ENCODE peak calls at places on chromosome 10, in seven cellular contexts. One of them, this sample, is unnamed.

GRCh38 chr10:117532451-117533107 is 10.0 kb upstream of the EMX2 start:
- DNase-seq in neuronal stem cell: no peak
- DNase-seq in skeletal muscle cell: no peak
- DNase-seq in nucleus accumbens: no peak
- DNase-seq in glutamatergic neuron: no peak
- DNase-seq in hepatocyte: no peak
- DNase-seq in ELR: no peak
- DNase-seq in this sample: no peak

GRCh38 chr10:13774303-13774893 is 187.6 kb downstream of the PRPF18 start:
- DNase-seq in neuronal stem cell: no peak
- DNase-seq in skeletal muscle cell: no peak
- DNase-seq in nucleus accumbens: no peak
- DNase-seq in glutamatergic neuron: no peak
- DNase-seq in hepatocyte: no peak
- DNase-seq in ELR: no peak
- DNase-seq in this sample: no peak

GRCh38 chr10:36057180-36057579 is 415.1 kb upstream of the FZD8 start:
- DNase-seq in neuronal stem cell: no peak
- DNase-seq in skeletal muscle cell: no peak
- DNase-seq in nucleus accumbens: no peak
- DNase-seq in glutamatergic neuron: no peak
- DNase-seq in hepatocyte: no peak
- DNase-seq in ELR: no peak
- DNase-seq in this sample: no peak

GRCh38 chr10:6621536-6621935 is 41.5 kb upstream of the PRKCQ start:
- DNase-seq in neuronal stem cell: peak
- DNase-seq in skeletal muscle cell: peak
- DNase-seq in nucleus accumbens: no peak
- DNase-seq in glutamatergic neuron: no peak
- DNase-seq in hepatocyte: peak
- DNase-seq in ELR: peak
- DNase-seq in this sample: no peak

GRCh38 chr10:50416885-50417284 is 165.6 kb upstream of the ASAH2 start:
- DNase-seq in neuronal stem cell: no peak
- DNase-seq in skeletal muscle cell: no peak
- DNase-seq in nucleus accumbens: no peak
- DNase-seq in glutamatergic neuron: no peak
- DNase-seq in hepatocyte: no peak
- DNase-seq in ELR: no peak
- DNase-seq in this sample: no peak

GRCh38 chr10:63829573-63830149 is 308.5 kb downstream of the REEP3 start:
- DNase-seq in neuronal stem cell: no peak
- DNase-seq in skeletal muscle cell: no peak
- DNase-seq in nucleus accumbens: no peak
- DNase-seq in glutamatergic neuron: no peak
- DNase-seq in hepatocyte: no peak
- DNase-seq in ELR: no peak
- DNase-seq in this sample: no peak

GRCh38 chr10:110076559-110077318 is 69.0 kb downstream of the ADD3 start:
- DNase-seq in neuronal stem cell: no peak
- DNase-seq in skeletal muscle cell: peak
- DNase-seq in nucleus accumbens: no peak
- DNase-seq in glutamatergic neuron: no peak
- DNase-seq in hepatocyte: peak
- DNase-seq in ELR: peak
- DNase-seq in this sample: no peak

GRCh38 chr10:20486791-20487190 is 410.3 kb downstream of the NEBL start:
- DNase-seq in neuronal stem cell: no peak
- DNase-seq in skeletal muscle cell: no peak
- DNase-seq in nucleus accumbens: no peak
- DNase-seq in glutamatergic neuron: no peak
- DNase-seq in hepatocyte: no peak
- DNase-seq in ELR: no peak
- DNase-seq in this sample: no peak

GRCh38 chr10:5552376-5553321 is 27.9 kb downstream of the CALML3 start:
- DNase-seq in neuronal stem cell: no peak
- DNase-seq in skeletal muscle cell: no peak
- DNase-seq in nucleus accumbens: no peak
- DNase-seq in glutamatergic neuron: peak
- DNase-seq in hepatocyte: no peak
- DNase-seq in ELR: no peak
- DNase-seq in this sample: no peak

GRCh38 chr10:93435621-93436385 is 46.3 kb downstream of the MYOF start:
- DNase-seq in neuronal stem cell: peak
- DNase-seq in skeletal muscle cell: peak
- DNase-seq in nucleus accumbens: no peak
- DNase-seq in glutamatergic neuron: no peak
- DNase-seq in hepatocyte: peak
- DNase-seq in ELR: peak
- DNase-seq in this sample: peak

GRCh38 chr10:17240617-17241016 is 12.6 kb downstream of the VIM start:
- DNase-seq in neuronal stem cell: no peak
- DNase-seq in skeletal muscle cell: no peak
- DNase-seq in nucleus accumbens: no peak
- DNase-seq in glutamatergic neuron: no peak
- DNase-seq in hepatocyte: no peak
- DNase-seq in ELR: no peak
- DNase-seq in this sample: no peak

GRCh38 chr10:116620423-116621400 is at the start of gene PNLIPRP2:
- DNase-seq in neuronal stem cell: no peak
- DNase-seq in skeletal muscle cell: no peak
- DNase-seq in nucleus accumbens: no peak
- DNase-seq in glutamatergic neuron: no peak
- DNase-seq in hepatocyte: peak
- DNase-seq in ELR: no peak
- DNase-seq in this sample: no peak

This sample was measured in NCI-H510A.